ENCODE peak calls at places on chromosome 20, in four cellular contexts. One of them, this sample, is unnamed.

GRCh38 chr20:7770578-7770977 is 169.7 kb downstream of the HAO1 start:
- DNase-seq in omental fat pad: no peak
- DNase-seq in activated B cell treated with CpG ODN at 0.5 μM for 24 hours: no peak
- DNase-seq in heart left ventricle: peak; percentile 22
- DNase-seq in this sample: no peak

GRCh38 chr20:2398453-2398852 is 17.8 kb downstream of the TGM6 start:
- DNase-seq in omental fat pad: no peak
- DNase-seq in activated B cell treated with CpG ODN at 0.5 μM for 24 hours: no peak
- DNase-seq in heart left ventricle: no peak
- DNase-seq in this sample: peak; percentile 7

GRCh38 chr20:20939006-20939405 is 167.2 kb downstream of the LINC00237 start:
- DNase-seq in omental fat pad: no peak
- DNase-seq in activated B cell treated with CpG ODN at 0.5 μM for 24 hours: no peak
- DNase-seq in heart left ventricle: no peak
- DNase-seq in this sample: no peak

GRCh38 chr20:59165794-59166709 is 2.4 kb downstream of the ZNF831 start:
- DNase-seq in omental fat pad: no peak
- DNase-seq in activated B cell treated with CpG ODN at 0.5 μM for 24 hours: no peak
- DNase-seq in heart left ventricle: no peak
- DNase-seq in this sample: no peak

GRCh38 chr20:7667194-7667593 is 273.1 kb downstream of the HAO1 start:
- DNase-seq in omental fat pad: no peak
- DNase-seq in activated B cell treated with CpG ODN at 0.5 μM for 24 hours: no peak
- DNase-seq in heart left ventricle: no peak
- DNase-seq in this sample: no peak

GRCh38 chr20:53387983-53388675 is 205.5 kb downstream of the ZNF217 start:
- DNase-seq in omental fat pad: no peak
- DNase-seq in activated B cell treated with CpG ODN at 0.5 μM for 24 hours: no peak
- DNase-seq in heart left ventricle: no peak
- DNase-seq in this sample: no peak

GRCh38 chr20:25336561-25337422 is 53.8 kb downstream of the ABHD12 start:
- DNase-seq in omental fat pad: no peak
- DNase-seq in activated B cell treated with CpG ODN at 0.5 μM for 24 hours: no peak
- DNase-seq in heart left ventricle: no peak
- DNase-seq in this sample: peak; percentile 50

GRCh38 chr20:17508756-17509155 is 22.4 kb downstream of the BFSP1 start:
- DNase-seq in omental fat pad: no peak
- DNase-seq in activated B cell treated with CpG ODN at 0.5 μM for 24 hours: no peak
- DNase-seq in heart left ventricle: no peak
- DNase-seq in this sample: peak; percentile 65

GRCh38 chr20:23320317-23320716 is 30.3 kb upstream of the NXT1 start:
- DNase-seq in omental fat pad: no peak
- DNase-seq in activated B cell treated with CpG ODN at 0.5 μM for 24 hours: no peak
- DNase-seq in heart left ventricle: no peak
- DNase-seq in this sample: no peak

GRCh38 chr20:51164732-51165530 is 142.0 kb upstream of the KCNG1 start:
- DNase-seq in omental fat pad: no peak
- DNase-seq in activated B cell treated with CpG ODN at 0.5 μM for 24 hours: no peak
- DNase-seq in heart left ventricle: no peak
- DNase-seq in this sample: no peak

GRCh38 chr20:43750774-43751166 is 24.0 kb upstream of the GTSF1L start:
- DNase-seq in omental fat pad: no peak
- DNase-seq in activated B cell treated with CpG ODN at 0.5 μM for 24 hours: no peak
- DNase-seq in heart left ventricle: no peak
- DNase-seq in this sample: no peak

GRCh38 chr20:35344354-35344837 is 52.2 kb upstream of the FAM83C start:
- DNase-seq in omental fat pad: peak; percentile 36
- DNase-seq in activated B cell treated with CpG ODN at 0.5 μM for 24 hours: no peak
- DNase-seq in heart left ventricle: peak; percentile 23
- DNase-seq in this sample: no peak

GRCh38 chr20:51402201-51402600 is 140.3 kb downstream of the NFATC2 start:
- DNase-seq in omental fat pad: no peak
- DNase-seq in activated B cell treated with CpG ODN at 0.5 μM for 24 hours: no peak
- DNase-seq in heart left ventricle: no peak
- DNase-seq in this sample: no peak

GRCh38 chr20:31706607-31707257 is 15.9 kb downstream of the BCL2L1 start:
- DNase-seq in omental fat pad: no peak
- DNase-seq in activated B cell treated with CpG ODN at 0.5 μM for 24 hours: no peak
- DNase-seq in heart left ventricle: no peak
- DNase-seq in this sample: no peak

GRCh38 chr20:58851221-58851968 is 693 bp upstream of the GNAS-AS1 start:
- DNase-seq in omental fat pad: no peak
- DNase-seq in activated B cell treated with CpG ODN at 0.5 μM for 24 hours: peak; percentile 16
- DNase-seq in heart left ventricle: no peak
- DNase-seq in this sample: no peak

GRCh38 chr20:57274846-57275245 is 8.4 kb upstream of the BMP7 start:
- DNase-seq in omental fat pad: no peak
- DNase-seq in activated B cell treated with CpG ODN at 0.5 μM for 24 hours: no peak
- DNase-seq in heart left ventricle: no peak
- DNase-seq in this sample: no peak

GRCh38 chr20:56788041-56788670 is 159.1 kb downstream of the TFAP2C start:
- DNase-seq in omental fat pad: peak; percentile 31
- DNase-seq in activated B cell treated with CpG ODN at 0.5 μM for 24 hours: no peak
- DNase-seq in heart left ventricle: no peak
- DNase-seq in this sample: no peak

GRCh38 chr20:13995841-13996240 is 525 bp downstream of the MACROD2 start:
- DNase-seq in omental fat pad: no peak
- DNase-seq in activated B cell treated with CpG ODN at 0.5 μM for 24 hours: no peak
- DNase-seq in heart left ventricle: peak; percentile 20
- DNase-seq in this sample: no peak

GRCh38 chr20:4681441-4681840 is 40.3 kb upstream of the PRND start:
- DNase-seq in omental fat pad: no peak
- DNase-seq in activated B cell treated with CpG ODN at 0.5 μM for 24 hours: no peak
- DNase-seq in heart left ventricle: no peak
- DNase-seq in this sample: no peak

GRCh38 chr20:61026731-61027130 is 225.3 kb upstream of the CDH4 start:
- DNase-seq in omental fat pad: no peak
- DNase-seq in activated B cell treated with CpG ODN at 0.5 μM for 24 hours: no peak
- DNase-seq in heart left ventricle: no peak
- DNase-seq in this sample: no peak

GRCh38 chr20:10307359-10307735 is 88.7 kb downstream of the SNAP25 start:
- DNase-seq in omental fat pad: no peak
- DNase-seq in activated B cell treated with CpG ODN at 0.5 μM for 24 hours: no peak
- DNase-seq in heart left ventricle: no peak
- DNase-seq in this sample: no peak

GRCh38 chr20:48642105-48642880 is 185.5 kb downstream of the PREX1 start:
- DNase-seq in omental fat pad: no peak
- DNase-seq in activated B cell treated with CpG ODN at 0.5 μM for 24 hours: no peak
- DNase-seq in heart left ventricle: no peak
- DNase-seq in this sample: no peak
- TF ChIP-seq CTCF in omental fat pad: no peak
- TF ChIP-seq CTCF in activated B cell treated with CpG ODN at 0.5 μM for 24 hours: no peak
- TF ChIP-seq CTCF in heart left ventricle: no peak
- TF ChIP-seq CTCF in this sample: no peak

GRCh38 chr20:1332749-1333300 is 3.9 kb upstream of the SDCBP2 start:
- DNase-seq in omental fat pad: peak; percentile 17
- DNase-seq in activated B cell treated with CpG ODN at 0.5 μM for 24 hours: peak; percentile 3
- DNase-seq in heart left ventricle: peak; percentile 11
- DNase-seq in this sample: no peak

GRCh38 chr20:1334370-1334731 is 5.4 kb upstream of the SDCBP2 start:
- DNase-seq in omental fat pad: no peak
- DNase-seq in activated B cell treated with CpG ODN at 0.5 μM for 24 hours: no peak
- DNase-seq in heart left ventricle: peak; percentile 11
- DNase-seq in this sample: no peak

GRCh38 chr20:1333462-1334369 is 4.8 kb upstream of the SDCBP2 start:
- DNase-seq in omental fat pad: peak; percentile 14
- DNase-seq in activated B cell treated with CpG ODN at 0.5 μM for 24 hours: peak; percentile 4
- DNase-seq in heart left ventricle: peak; percentile 10
- DNase-seq in this sample: peak; percentile 11

GRCh38 chr20:1335961-1336698 is 7.2 kb upstream of the SDCBP2 start:
- DNase-seq in omental fat pad: no peak
- DNase-seq in activated B cell treated with CpG ODN at 0.5 μM for 24 hours: no peak
- DNase-seq in heart left ventricle: peak; percentile 16
- DNase-seq in this sample: no peak

GRCh38 chr20:1334761-1335160 is 5.8 kb upstream of the SDCBP2 start:
- DNase-seq in omental fat pad: no peak
- DNase-seq in activated B cell treated with CpG ODN at 0.5 μM for 24 hours: no peak
- DNase-seq in heart left ventricle: no peak
- DNase-seq in this sample: no peak
- TF ChIP-seq CTCF in omental fat pad: no peak
- TF ChIP-seq CTCF in activated B cell treated with CpG ODN at 0.5 μM for 24 hours: no peak
- TF ChIP-seq CTCF in heart left ventricle: no peak
- TF ChIP-seq CTCF in this sample: no peak

GRCh38 chr20:33686008-33686983 is at the start of gene E2F1:
- DNase-seq in omental fat pad: peak; percentile 81
- DNase-seq in activated B cell treated with CpG ODN at 0.5 μM for 24 hours: peak; percentile 95
- DNase-seq in heart left ventricle: peak; percentile 97
- DNase-seq in this sample: peak; percentile 93
- TF ChIP-seq CTCF in omental fat pad: no peak
- TF ChIP-seq CTCF in activated B cell treated with CpG ODN at 0.5 μM for 24 hours: no peak
- TF ChIP-seq CTCF in heart left ventricle: peak; percentile 49
- TF ChIP-seq CTCF in this sample: no peak

GRCh38 chr20:37651932-37652331 is 41.9 kb upstream of the CTNNBL1 start:
- DNase-seq in omental fat pad: no peak
- DNase-seq in activated B cell treated with CpG ODN at 0.5 μM for 24 hours: no peak
- DNase-seq in heart left ventricle: peak; percentile 37
- DNase-seq in this sample: no peak
- TF ChIP-seq CTCF in omental fat pad: no peak
- TF ChIP-seq CTCF in activated B cell treated with CpG ODN at 0.5 μM for 24 hours: no peak
- TF ChIP-seq CTCF in heart left ventricle: peak; percentile 40
- TF ChIP-seq CTCF in this sample: no peak

DNA sequence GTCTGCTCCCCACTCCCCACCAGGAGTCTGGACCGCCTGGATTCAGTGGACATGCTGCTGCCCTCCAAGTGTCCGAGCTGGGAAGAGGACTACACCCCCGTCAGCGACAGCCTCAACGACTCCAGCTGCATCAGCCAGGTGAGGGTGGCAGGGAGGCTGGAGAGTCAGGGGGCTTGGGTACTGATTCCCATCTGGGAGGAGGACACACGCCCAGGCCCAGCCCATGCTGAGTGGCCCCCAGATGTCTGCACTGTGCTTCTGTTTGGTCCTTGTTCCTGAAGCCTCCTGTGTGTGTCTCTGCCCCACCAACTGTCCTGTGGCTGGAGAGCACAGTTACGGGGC is 101.6 kb upstream of the MYL9 start:
- DNase-seq in omental fat pad: no peak
- DNase-seq in activated B cell treated with CpG ODN at 0.5 μM for 24 hours: no peak
- DNase-seq in heart left ventricle: no peak
- DNase-seq in this sample: no peak
- TF ChIP-seq CTCF in omental fat pad: peak; percentile 3
- TF ChIP-seq CTCF in activated B cell treated with CpG ODN at 0.5 μM for 24 hours: no peak
- TF ChIP-seq CTCF in heart left ventricle: no peak
- TF ChIP-seq CTCF in this sample: no peak

GRCh38 chr20:63775096-63775978 is 35.8 kb downstream of the SLC2A4RG start:
- DNase-seq in omental fat pad: no peak
- DNase-seq in activated B cell treated with CpG ODN at 0.5 μM for 24 hours: no peak
- DNase-seq in heart left ventricle: no peak
- DNase-seq in this sample: no peak
- TF ChIP-seq CTCF in omental fat pad: no peak
- TF ChIP-seq CTCF in activated B cell treated with CpG ODN at 0.5 μM for 24 hours: no peak
- TF ChIP-seq CTCF in heart left ventricle: peak; percentile 68
- TF ChIP-seq CTCF in this sample: no peak